ENCODE peak calls at places on chromosomes 7 and 10, in seven cellular contexts. K is mammary epithelial cell; G is fibroblast of pulmonary artery; A is skeletal muscle cell; H is NCI-H1092; T is stimulated activated naive CD4-positive, alpha-beta T cell; N is cerebellum. O is an unnamed sample.

GRCh38 chr7:41333506-41333905 is 369.4 kb downstream of the INHBA start:
- DNase-seq in T (no peak), H (no peak), K (no peak), N (no peak), G (peak), A (peak), O (no peak)

GRCh38 chr7:33719059-33719581 is 186.2 kb upstream of the BMPER start:
- DNase-seq in G (peak), K (no peak), H (no peak), N (no peak), T (no peak), A (peak), O (no peak)

GRCh38 chr7:149864751-149865150 is 9.0 kb upstream of the ATP6V0E2 start:
- DNase-seq in H (no peak), N (no peak), A (no peak), K (no peak), T (no peak), G (no peak), O (no peak)

GRCh38 chr7:28630350-28630749 is 218.0 kb downstream of the CREB5 start:
- DNase-seq in N (no peak), T (no peak), G (no peak), K (no peak), H (no peak), A (no peak), O (no peak)

GRCh38 chr7:143896667-143897066 is 5.3 kb downstream of the TCAF1 start:
- DNase-seq in K (no peak), N (no peak), T (no peak), A (no peak), G (no peak), H (no peak), O (no peak)

GRCh38 chr7:71679480-71679879 is 547.5 kb downstream of the GALNT17 start:
- DNase-seq in N (peak), A (no peak), K (no peak), T (no peak), H (no peak), G (no peak), O (no peak)

GRCh38 chr10:86227501-86228258 is 138.9 kb downstream of the GRID1 start:
- DNase-seq in G (no peak), T (no peak), H (no peak), K (no peak), N (no peak), A (no peak), O (no peak)

GRCh38 chr7:89994483-89994882 is 159.8 kb upstream of the STEAP1 start:
- DNase-seq in A (no peak), G (no peak), T (no peak), N (no peak), K (no peak), H (no peak), O (no peak)

GRCh38 chr7:74371381-74372059 is 82.2 kb upstream of the GTF2IRD1 start:
- DNase-seq in T (no peak), H (no peak), A (no peak), K (no peak), G (peak), N (no peak), O (no peak)

GRCh38 chr10:76649271-76649670 is 988.3 kb downstream of the KCNMA1 start:
- DNase-seq in N (no peak), A (no peak), T (no peak), K (no peak), G (no peak), H (no peak), O (no peak)

GRCh38 chr7:25084826-25085225 is 40.2 kb downstream of the CYCS start:
- DNase-seq in K (no peak), T (no peak), H (no peak), N (no peak), G (peak), A (no peak), O (no peak)

O was measured in NCI-H446 treated with DMSO at 0.1 percent for 48 hours.